ENCODE peak calls at places on chromosomes 2 and 18, in five cellular contexts. D, C, G, M and E are unnamed samples.

GRCh38 chr18:45416168-45416567 is 199.1 kb upstream of the SLC14A2 start:
- DNase-seq in D (no peak), C (no peak), G (peak; percentile 61), M (no peak), E (no peak)

GRCh38 chr2:113291191-113291590 is 12.5 kb upstream of the PAX8 start:
- DNase-seq in D (no peak), C (no peak), G (no peak), M (no peak), E (no peak)

GRCh38 chr2:239299218-239299939 is 101.4 kb downstream of the HDAC4 start:
- DNase-seq in D (no peak), C (peak; percentile 72), G (peak; percentile 55), M (no peak), E (peak; percentile 64)

GRCh38 chr2:201754683-201755415 is 25.9 kb downstream of the ALS2 start:
- DNase-seq in D (no peak), C (no peak), G (no peak), M (no peak), E (no peak)

GRCh38 chr2:240851078-240851861 is 17.4 kb upstream of the AGXT start:
- DNase-seq in D (peak; percentile 78), C (peak; percentile 91), G (peak; percentile 85), M (peak; percentile 58), E (peak; percentile 89)

GRCh38 chr2:232444409-232445148 is 11.4 kb upstream of the ALPI start:
- DNase-seq in D (peak; percentile 46), C (no peak), G (no peak), M (peak; percentile 56), E (no peak)

GRCh38 chr18:52766002-52766540 is 426.1 kb downstream of the DCC start:
- DNase-seq in D (no peak), C (no peak), G (no peak), M (no peak), E (no peak)

GRCh38 chr18:37778417-37779165 is 213.0 kb upstream of the CELF4 start:
- DNase-seq in D (peak; percentile 5), C (peak; percentile 82), G (peak; percentile 14), M (peak; percentile 13), E (no peak)

GRCh38 chr2:230865766-230866703 is 1.3 kb downstream of the ITM2C start:
- DNase-seq in D (no peak), C (peak; percentile 85), G (peak; percentile 53), M (no peak), E (no peak)

GRCh38 chr2:66434679-66435548 is at the start of gene MEIS1:
- DNase-seq in D (peak; percentile 95), C (peak; percentile 90), G (peak; percentile 92), M (no peak), E (peak; percentile 99)

GRCh38 chr2:182649316-182649715 is 66.7 kb upstream of the DNAJC10 start:
- DNase-seq in D (peak; percentile 49), C (no peak), G (no peak), M (peak; percentile 21), E (no peak)

GRCh38 chr2:109375656-109376055 is 238.1 kb downstream of the SEPTIN10 start:
- DNase-seq in D (no peak), C (peak; percentile 36), G (no peak), M (no peak), E (peak; percentile 56)

GRCh38 chr18:49814147-49814499 is 790 bp upstream of the ACAA2 start:
- DNase-seq in D (peak; percentile 76), C (no peak), G (peak; percentile 34), M (no peak), E (peak; percentile 88)

GRCh38 chr18:78416853-78417252 is 562.8 kb upstream of the SALL3 start:
- DNase-seq in D (no peak), C (no peak), G (no peak), M (no peak), E (no peak)

GRCh38 chr2:216670266-216671080 is 24.9 kb downstream of the IGFBP5 start:
- DNase-seq in D (no peak), C (no peak), G (no peak), M (no peak), E (no peak)

GRCh38 chr2:72958542-72959385 is 41.4 kb downstream of the EMX1 start:
- DNase-seq in D (no peak), C (no peak), G (no peak), M (no peak), E (no peak)

GRCh38 chr2:156826342-156826933 is 390.3 kb downstream of the GPD2 start:
- DNase-seq in D (no peak), C (no peak), G (no peak), M (no peak), E (peak; percentile 72)

GRCh38 chr2:145091011-145091744 is 571.3 kb upstream of the ZEB2 start:
- DNase-seq in D (no peak), C (no peak), G (no peak), M (no peak), E (no peak)

GRCh38 chr2:232385660-232386489 is 7.3 kb downstream of the ALPP start:
- DNase-seq in D (peak; percentile 17), C (no peak), G (peak; percentile 26), M (peak; percentile 33), E (no peak)

GRCh38 chr2:207012461-207012860 is 73.1 kb downstream of the CPO start:
- DNase-seq in D (peak; percentile 35), C (no peak), G (no peak), M (no peak), E (no peak)

GRCh38 chr2:202609381-202610145 is 25.2 kb upstream of the FAM117B start:
- DNase-seq in D (no peak), C (no peak), G (peak; percentile 59), M (no peak), E (no peak)

GRCh38 chr2:156800781-156801366 is 364.7 kb downstream of the GPD2 start:
- DNase-seq in D (no peak), C (no peak), G (no peak), M (no peak), E (no peak)

DNA sequence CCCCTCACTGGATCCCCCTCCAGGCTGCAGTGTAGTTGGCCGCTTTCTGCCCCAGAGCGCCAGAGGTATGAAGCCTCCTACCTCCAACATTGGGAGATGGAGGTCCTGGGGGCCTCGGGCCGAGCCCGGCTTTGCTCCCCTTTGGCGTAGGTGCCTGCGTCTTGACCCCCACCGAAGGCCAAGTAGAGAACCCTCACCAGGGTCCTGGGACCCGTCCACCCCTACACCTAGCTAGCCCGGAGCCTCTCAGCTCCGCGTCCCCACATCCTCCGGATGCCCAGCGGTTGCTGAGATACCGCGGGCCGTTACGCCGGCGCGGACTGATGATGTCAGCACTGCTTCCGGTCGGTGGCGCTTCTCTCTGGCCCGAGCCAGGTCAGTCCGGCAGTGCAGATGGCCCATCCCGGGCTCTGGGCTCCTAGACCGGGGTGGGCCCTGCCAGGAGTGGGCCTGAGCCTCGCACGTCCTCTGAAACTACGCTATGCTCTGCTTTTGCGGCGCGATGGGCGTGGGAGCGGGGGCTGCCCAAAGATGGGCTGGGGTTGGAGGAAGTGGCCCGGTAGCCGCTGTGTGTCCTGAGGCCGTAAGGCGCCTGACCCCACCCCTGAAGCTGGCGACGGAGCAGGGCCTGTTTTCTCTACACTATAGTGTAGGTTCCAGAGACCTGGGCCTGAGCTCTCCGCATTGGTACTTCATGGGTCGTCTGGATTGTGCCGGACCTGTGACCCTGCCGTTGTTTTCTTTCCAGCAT is at the start of the genes GLB1L and STK16:
- DNase-seq in D (peak; percentile 91), C (peak; percentile 98), G (peak; percentile 88), M (peak; percentile 83), E (peak; percentile 97)
- TF ChIP-seq POLR2A in D (peak; percentile 93), C (no peak), G (peak; percentile 78), M (peak; percentile 72), E (peak; percentile 83)

DNA sequence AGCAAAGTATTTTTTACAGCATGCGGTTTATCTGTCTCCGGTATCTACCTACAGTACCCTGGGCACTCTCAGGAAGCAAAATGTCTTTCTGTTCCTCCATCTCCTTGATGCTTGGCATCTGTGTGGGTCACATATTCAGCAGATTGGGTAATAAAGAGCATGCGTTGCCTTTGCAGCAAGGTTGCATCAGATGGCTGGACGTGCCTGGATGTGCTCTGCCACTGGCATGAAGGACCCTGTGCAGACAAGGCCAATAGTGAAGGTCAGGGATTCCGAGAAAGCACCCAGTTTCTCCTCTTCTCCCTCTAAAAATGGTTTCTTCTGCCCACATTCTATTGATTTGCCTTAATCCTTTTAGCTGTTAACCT is 9.6 kb downstream of the CTIF start:
- DNase-seq in D (no peak), C (no peak), G (no peak), M (no peak), E (peak; percentile 80)
- TF ChIP-seq POLR2AphosphoS5 in D (no peak), C (no peak), G (no peak), M (no peak), E (no peak)

GRCh38 chr2:6824962-6825361 is 40.7 kb downstream of the CMPK2 start:
- DNase-seq in D (no peak), C (no peak), G (no peak), M (no peak), E (peak; percentile 72)

GRCh38 chr2:6823111-6823510 is 42.6 kb downstream of the CMPK2 start:
- DNase-seq in D (no peak), C (no peak), G (no peak), M (no peak), E (no peak)

GRCh38 chr2:6820236-6820635 is 45.5 kb downstream of the CMPK2 start:
- DNase-seq in D (no peak), C (no peak), G (no peak), M (no peak), E (no peak)

GRCh38 chr2:6822394-6822793 is 43.3 kb downstream of the CMPK2 start:
- DNase-seq in D (no peak), C (no peak), G (no peak), M (no peak), E (no peak)

DNA sequence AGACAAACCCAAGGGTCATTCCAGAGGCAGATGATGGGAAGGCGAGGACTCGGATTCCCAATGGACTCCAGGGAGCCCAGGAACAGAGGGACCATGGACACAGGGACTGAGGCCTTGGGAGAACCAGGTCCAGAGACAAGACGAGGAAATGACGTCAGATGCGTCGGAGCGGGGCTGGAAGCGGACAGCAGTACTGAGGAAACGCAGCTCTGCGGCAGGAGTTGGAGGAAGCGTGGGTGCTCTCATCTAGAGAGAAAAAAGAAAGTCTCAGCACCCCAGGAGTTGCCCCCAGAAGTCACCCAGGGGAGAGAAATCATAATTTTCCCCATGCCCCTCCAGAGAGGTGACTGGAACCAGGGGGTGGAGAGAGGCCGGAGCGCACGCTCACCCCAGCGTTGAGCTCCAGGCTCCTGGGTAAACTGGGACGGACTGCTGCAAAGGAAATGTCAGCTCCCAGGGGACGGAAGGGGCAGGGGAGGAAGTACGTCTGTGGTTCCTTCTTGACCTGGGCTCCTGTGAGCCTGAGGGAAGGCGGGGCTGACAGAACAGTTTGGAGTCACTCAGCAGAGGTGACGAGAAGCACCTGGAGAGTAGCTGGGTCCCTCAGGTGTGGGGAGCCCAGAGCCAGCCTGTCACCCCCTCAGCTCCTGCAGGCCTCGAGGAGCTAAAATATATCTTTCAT is 44.7 kb downstream of the CMPK2 start:
- DNase-seq in D (no peak), C (no peak), G (no peak), M (no peak), E (no peak)
- TF ChIP-seq POLR2A in D (no peak), C (no peak), G (no peak), M (no peak), E (no peak)

GRCh38 chr18:9017170-9017899 is 85.2 kb upstream of the NDUFV2 start:
- DNase-seq in D (peak; percentile 87), C (peak; percentile 77), G (peak; percentile 11), M (peak; percentile 90), E (peak; percentile 90)
- TF ChIP-seq POLR2AphosphoS5 in D (peak; percentile 79), C (peak; percentile 14), G (no peak), M (peak; percentile 60), E (peak; percentile 54)